ENCODE peak calls at places on chromosomes 3 and 15, in ten cellular contexts. W is breast epithelium, B is upper lobe of right lung, J is psoas muscle, P is HCT116, K is fibroblast of lung, O is brain microvascular endothelial cell, V is GM23338, R is keratinocyte, U is transverse colon. Y is an unnamed sample.
A peak's percentile ranks its signal among the peaks of the same experiment; 100 is the strongest.

GRCh38 chr3:195259146-195259563 is 11.8 kb downstream of the XXYLT1 start:
- DNase-seq in W (no peak), B (no peak), J (no peak), P (no peak), K (peak; percentile 60), O (peak; percentile 32), V (no peak), R (no peak), U (no peak), Y (peak; percentile 68)

GRCh38 chr3:160675566-160676124 is 1.3 kb upstream of the ARL14 start:
- DNase-seq in W (no peak), B (no peak), J (no peak), P (no peak), K (no peak), O (no peak), V (no peak), R (no peak), U (no peak), Y (no peak)

GRCh38 chr3:53073553-53074365 is 27.9 kb upstream of the SFMBT1 start:
- DNase-seq in W (peak; percentile 46), B (peak; percentile 44), J (no peak), P (no peak), K (no peak), O (no peak), V (no peak), R (no peak), U (no peak), Y (no peak)

GRCh38 chr3:143529018-143529478 is 319.2 kb downstream of the SLC9A9 start:
- DNase-seq in W (no peak), B (no peak), J (peak; percentile 35), P (no peak), K (no peak), O (no peak), V (no peak), R (no peak), U (peak; percentile 10), Y (no peak)

GRCh38 chr15:27017168-27017809 is 46.3 kb downstream of the GABRG3 start:
- DNase-seq in W (no peak), B (no peak), J (no peak), P (no peak), K (peak; percentile 72), O (peak; percentile 16), V (peak; percentile 93), R (no peak), U (no peak), Y (peak; percentile 69)

GRCh38 chr3:149402481-149402880 is 25.0 kb upstream of the TM4SF1 start:
- DNase-seq in W (no peak), B (no peak), J (no peak), P (no peak), K (no peak), O (no peak), V (no peak), R (no peak), U (no peak), Y (no peak)

GRCh38 chr15:66293085-66293418 is 316 bp upstream of the DIS3L start:
- DNase-seq in W (no peak), B (no peak), J (no peak), P (no peak), K (no peak), O (no peak), V (no peak), R (no peak), U (no peak), Y (no peak)

GRCh38 chr3:29440321-29441019 is 159.6 kb downstream of the RBMS3 start:
- DNase-seq in W (no peak), B (peak; percentile 67), J (peak; percentile 14), P (no peak), K (peak; percentile 52), O (no peak), V (peak; percentile 30), R (no peak), U (no peak), Y (no peak)

GRCh38 chr3:114319453-114319852 is 25.6 kb downstream of the TIGIT start:
- DNase-seq in W (no peak), B (no peak), J (no peak), P (no peak), K (peak; percentile 86), O (peak; percentile 77), V (peak; percentile 88), R (no peak), U (no peak), Y (peak; percentile 55)

GRCh38 chr15:100836501-100836900 is 43.1 kb upstream of the ALDH1A3 start:
- DNase-seq in W (no peak), B (no peak), J (no peak), P (no peak), K (no peak), O (no peak), V (no peak), R (no peak), U (no peak), Y (no peak)

GRCh38 chr3:67601919-67602608 is 52.3 kb downstream of the SUCLG2 start:
- DNase-seq in W (no peak), B (no peak), J (no peak), P (no peak), K (peak; percentile 42), O (peak; percentile 16), V (no peak), R (no peak), U (no peak), Y (no peak)

GRCh38 chr15:36230741-36231140 is 348.7 kb upstream of the CDIN1 start:
- DNase-seq in W (no peak), B (no peak), J (no peak), P (no peak), K (peak; percentile 60), O (no peak), V (no peak), R (no peak), U (no peak), Y (no peak)

DNA sequence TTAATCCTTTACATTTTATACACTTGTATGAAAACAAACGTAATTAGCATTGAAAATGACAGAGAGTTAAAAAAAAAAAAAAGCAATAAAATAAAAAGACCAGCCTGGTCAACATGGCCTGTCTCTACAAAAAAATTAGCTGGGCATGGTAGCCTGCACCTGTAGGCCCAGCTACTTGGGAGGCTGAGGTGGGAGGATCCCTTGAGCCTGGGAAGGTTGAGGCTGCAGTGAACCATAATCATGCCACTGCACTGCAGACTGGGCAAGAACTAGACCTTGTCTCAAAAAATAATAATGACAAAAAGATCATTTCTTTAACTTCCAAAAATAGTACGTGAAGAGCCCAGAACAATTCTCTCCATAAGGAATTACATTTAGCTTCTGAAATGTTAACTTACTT is 1.9 kb downstream of the SSR3 start:
- DNase-seq in W (no peak), B (no peak), J (no peak), P (no peak), K (no peak), O (no peak), V (no peak), R (no peak), U (no peak), Y (no peak)
- H3K4me3 ChIP-seq in W (peak overlapping the region; percentile 76), B (peak overlapping the region; percentile 91), J (peak overlapping the region; percentile 80), P (no peak overlapping the region), K (peak overlapping the region; percentile 81), O (peak overlapping the region; percentile 86), V (peak overlapping the region; percentile 94), R (peak overlapping the region; percentile 94), U (no peak overlapping the region), Y (peak overlapping the region; percentile 76)

DNA sequence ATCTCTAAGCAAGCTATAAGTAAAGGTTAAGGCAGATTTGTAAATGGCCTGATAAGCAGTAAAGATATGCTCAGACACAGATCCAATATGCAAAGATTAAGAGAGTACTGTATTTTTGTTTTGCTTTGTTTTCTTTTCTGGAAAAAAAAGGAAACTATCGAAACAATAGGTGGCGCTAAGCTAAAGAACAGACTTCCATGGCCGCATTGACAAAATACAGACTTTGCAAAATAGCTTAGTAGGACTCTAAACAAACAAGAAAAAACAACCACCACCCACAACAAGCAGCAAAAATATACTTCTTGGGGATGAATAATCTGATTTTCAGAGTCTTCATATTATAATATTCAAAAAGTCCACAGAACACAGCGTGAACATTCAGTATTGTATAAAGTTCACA is 758.4 kb upstream of the ROBO1 start:
- DNase-seq in W (no peak), B (no peak), J (no peak), P (no peak), K (no peak), O (no peak), V (peak; percentile 54), R (no peak), U (no peak), Y (peak; percentile 15)
- TF ChIP-seq CTCF in W (no peak), B (no peak), J (no peak), P (no peak), K (no peak), O (peak; percentile 35), V (peak; percentile 61), R (no peak), U (no peak), Y (no peak)

GRCh38 chr15:71932689-71933088 is 122.3 kb downstream of the NR2E3 start:
- DNase-seq in W (no peak), B (no peak), J (no peak), P (no peak), K (no peak), O (no peak), V (no peak), R (no peak), U (no peak), Y (no peak)

GRCh38 chr15:71940004-71940588 is 129.7 kb downstream of the NR2E3 start:
- DNase-seq in W (no peak), B (no peak), J (no peak), P (no peak), K (peak; percentile 7), O (no peak), V (no peak), R (no peak), U (no peak), Y (no peak)

GRCh38 chr15:71937650-71938311 is 127.4 kb downstream of the NR2E3 start:
- DNase-seq in W (no peak), B (no peak), J (no peak), P (no peak), K (no peak), O (no peak), V (no peak), R (no peak), U (no peak), Y (no peak)

GRCh38 chr15:71931261-71931660 is 120.9 kb downstream of the NR2E3 start:
- DNase-seq in W (no peak), B (no peak), J (no peak), P (no peak), K (no peak), O (no peak), V (no peak), R (no peak), U (no peak), Y (no peak)

GRCh38 chr15:71934446-71934845 is 124.1 kb downstream of the NR2E3 start:
- DNase-seq in W (no peak), B (no peak), J (no peak), P (no peak), K (no peak), O (no peak), V (no peak), R (peak; percentile 13), U (no peak), Y (no peak)
- H3K27ac ChIP-seq in W (no peak overlapping the region), B (no peak overlapping the region), J (no peak overlapping the region), P (no peak overlapping the region), K (no peak overlapping the region), O (no peak overlapping the region), V (no peak overlapping the region), R (no peak overlapping the region), U (no peak overlapping the region), Y (no peak overlapping the region)

DNA sequence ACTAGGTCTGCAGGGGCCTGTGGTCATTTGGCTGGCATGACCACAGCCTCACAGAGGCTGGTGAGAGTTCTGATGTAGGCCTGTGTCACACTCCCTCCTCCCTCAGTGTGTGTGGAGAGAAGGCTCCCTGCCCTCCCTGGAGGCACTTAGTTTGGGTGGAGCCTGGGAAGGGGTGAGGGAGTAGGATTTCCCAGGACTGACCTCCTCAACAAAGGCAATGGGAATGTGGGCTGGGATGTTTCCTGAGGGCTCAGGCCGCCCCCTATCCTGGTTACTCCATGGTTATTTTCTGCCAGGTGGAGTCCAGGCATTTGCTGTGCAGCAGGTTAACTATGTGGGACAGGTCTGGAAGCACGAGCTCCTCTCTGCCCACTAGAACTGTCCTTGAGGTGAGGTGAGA is 7.6 kb downstream of the TEX264 start:
- DNase-seq in W (no peak), B (no peak), J (no peak), P (no peak), K (no peak), O (no peak), V (no peak), R (no peak), U (no peak), Y (no peak)
- H3K4me3 ChIP-seq in W (no peak overlapping the region), B (no peak overlapping the region), J (no peak overlapping the region), P (no peak overlapping the region), K (no peak overlapping the region), O (no peak overlapping the region), V (no peak overlapping the region), R (no peak overlapping the region), U (no peak overlapping the region), Y (no peak overlapping the region)

Y was measured in cardiac muscle cell.